ENCODE peak calls at places on chromosomes 2 and 18, in five cellular contexts. P is CD4-positive, alpha-beta memory T cell; Z is foreskin fibroblast; K is NB4; H is AG09309. L is an unnamed sample.

GRCh38 chr2:106054880-106055655 is 139.0 kb downstream of the UXS1 start:
- DNase-seq in K (no peak), Z (no peak), H (no peak), P (peak; percentile 28), L (no peak)

GRCh38 chr2:232869138-232870001 is 694 bp upstream of the SNORC start:
- DNase-seq in Z (peak; percentile 3), P (no peak), H (no peak), K (no peak), L (no peak)

GRCh38 chr2:164617466-164617865 is 3.8 kb downstream of the GRB14 start:
- DNase-seq in Z (peak; percentile 68), P (no peak), K (no peak), H (no peak), L (no peak)

GRCh38 chr18:39840406-39840805 is 2114.6 kb upstream of the PIK3C3 start:
- DNase-seq in H (no peak), Z (peak; percentile 66), K (no peak), P (no peak), L (peak; percentile 63)

GRCh38 chr2:190979906-190980629 is 33.9 kb downstream of the STAT1 start:
- DNase-seq in Z (peak; percentile 72), P (no peak), K (no peak), H (no peak), L (no peak)

GRCh38 chr2:28381225-28382180 is 11.2 kb upstream of the FOSL2 start:
- DNase-seq in Z (no peak), H (no peak), P (no peak), K (peak; percentile 45), L (no peak)

GRCh38 chr18:59874166-59874565 is 25.6 kb upstream of the PMAIP1 start:
- DNase-seq in P (no peak), K (peak; percentile 31), Z (peak; percentile 91), H (peak; percentile 62), L (peak; percentile 43)

GRCh38 chr2:191250400-191250799 is 5.2 kb downstream of the MYO1B start:
- DNase-seq in K (no peak), Z (peak; percentile 44), P (no peak), H (no peak), L (no peak)

GRCh38 chr2:216692636-216693413 is 2.5 kb downstream of the IGFBP5 start:
- DNase-seq in K (peak; percentile 63), Z (peak; percentile 76), P (peak; percentile 19), H (no peak), L (peak; percentile 42)

GRCh38 chr2:112621792-112622527 is 23.8 kb upstream of the SLC20A1 start:
- DNase-seq in K (no peak), P (no peak), H (peak; percentile 71), Z (peak; percentile 86), L (no peak)

GRCh38 chr2:25825238-25825637 is 53.0 kb downstream of the ASXL2 start:
- DNase-seq in K (peak; percentile 38), P (peak; percentile 57), H (no peak), Z (no peak), L (no peak)

GRCh38 chr2:9693138-9693520 is 62.3 kb upstream of the YWHAQ start:
- DNase-seq in H (peak; percentile 52), P (no peak), Z (peak; percentile 78), K (no peak), L (peak; percentile 46)

GRCh38 chr2:68565858-68566257 is 77.5 kb upstream of the PROKR1 start:
- DNase-seq in Z (peak; percentile 31), P (no peak), H (no peak), K (peak; percentile 18), L (no peak)

GRCh38 chr2:98778741-98779483 is 48.0 kb upstream of the MGAT4A start:
- DNase-seq in H (no peak), Z (no peak), K (no peak), P (no peak), L (no peak)

GRCh38 chr2:10911291-10912075 is at the start of gene KCNF1:
- DNase-seq in H (no peak), Z (peak; percentile 83), P (no peak), K (peak; percentile 21), L (peak; percentile 40)

GRCh38 chr2:200619275-200619674 is 33.5 kb downstream of the AOX1 start:
- DNase-seq in K (no peak), Z (peak; percentile 71), P (no peak), H (no peak), L (no peak)

GRCh38 chr2:44211183-44211582 is 42.5 kb downstream of the PPM1B start:
- DNase-seq in Z (no peak), P (no peak), K (no peak), H (no peak), L (no peak)

GRCh38 chr2:240948905-240949790 is 43.0 kb downstream of the CROCC2 start:
- DNase-seq in K (no peak), H (no peak), P (no peak), Z (no peak), L (no peak)

GRCh38 chr2:31429759-31430438 is 15.4 kb upstream of the XDH start:
- DNase-seq in H (no peak), Z (peak; percentile 55), K (no peak), P (peak; percentile 60), L (no peak)

GRCh38 chr2:26356771-26357170 is 10.2 kb upstream of the ADGRF3 start:
- DNase-seq in P (no peak), K (no peak), H (no peak), Z (no peak), L (no peak)

GRCh38 chr2:191259001-191259400 is 13.8 kb downstream of the MYO1B start:
- DNase-seq in Z (no peak), P (no peak), H (no peak), K (no peak), L (no peak)

GRCh38 chr18:56291229-56291796 is 347.1 kb downstream of the TXNL1 start:
- DNase-seq in Z (no peak), K (no peak), H (no peak), P (no peak), L (no peak)

GRCh38 chr2:120984452-120985173 is 248.9 kb downstream of the GLI2 start:
- DNase-seq in H (no peak), K (no peak), Z (no peak), P (no peak), L (no peak)

GRCh38 chr18:51110073-51110797 is 80.2 kb downstream of the SMAD4 start:
- DNase-seq in H (no peak), Z (peak; percentile 68), K (peak; percentile 65), P (peak; percentile 46), L (no peak)

GRCh38 chr2:112092286-112093041 is 37.4 kb downstream of the TMEM87B start:
- DNase-seq in K (no peak), P (no peak), Z (peak; percentile 66), H (no peak), L (peak; percentile 14)

GRCh38 chr2:21043744-21044532 is at the start of gene APOB:
- DNase-seq in Z (no peak), K (no peak), H (no peak), P (no peak), L (no peak)
- H3K4me3 ChIP-seq in Z (no peak within 1 kb of the TSS), K (no peak within 1 kb of the TSS), H (no peak within 1 kb of the TSS), P (no peak within 1 kb of the TSS), L (no peak within 1 kb of the TSS)

DNA sequence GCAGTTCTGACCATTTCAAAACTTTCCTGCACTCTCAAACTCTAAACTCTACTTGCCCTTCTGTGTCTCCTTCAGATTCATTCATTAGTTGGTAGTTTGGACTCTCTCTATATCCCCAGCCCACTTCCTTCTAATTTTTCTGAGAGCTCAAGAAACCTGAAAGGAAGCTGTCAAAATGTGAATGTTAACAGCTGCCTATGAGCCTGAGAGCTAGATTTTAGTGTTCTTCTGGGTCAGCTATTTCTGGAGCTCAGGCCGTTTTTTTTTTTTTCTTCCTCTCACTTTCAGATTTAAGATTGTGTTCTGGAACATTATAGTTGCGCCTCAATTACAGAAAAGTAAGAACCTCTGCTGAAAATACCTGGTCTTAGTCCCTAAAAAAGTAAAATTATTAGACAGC is 73.1 kb downstream of the RTN4 start:
- DNase-seq in P (no peak), K (no peak), Z (no peak), H (no peak), L (no peak)
- H3K4me3 ChIP-seq in P (no peak overlapping the region), K (no peak overlapping the region), Z (no peak overlapping the region), H (no peak overlapping the region), L (no peak overlapping the region)

GRCh38 chr18:67359868-67360838 is 156.4 kb downstream of the DSEL start:
- DNase-seq in Z (peak; percentile 91), P (no peak), H (peak; percentile 59), K (peak; percentile 4), L (peak; percentile 87)
- H3K4me3 ChIP-seq in Z (peak overlapping the region; percentile 37), P (no peak overlapping the region), H (peak overlapping the region; percentile 20), K (no peak overlapping the region), L (peak overlapping the region; percentile 27)

GRCh38 chr2:176112375-176113302 is 3.9 kb upstream of the HOXD10 start:
- DNase-seq in Z (no peak), K (no peak), P (no peak), H (no peak), L (no peak)
- H3K4me3 ChIP-seq in Z (no peak overlapping the region), K (no peak overlapping the region), P (no peak overlapping the region), H (no peak overlapping the region), L (no peak overlapping the region)